ENCODE peak calls at places on chromosome 17, in five cellular contexts. J, W, T, Z and Q are unnamed samples.

GRCh38 chr17:27378482-27379200 is 77.6 kb upstream of the KSR1 start:
- DNase-seq in W (no peak), Z (no peak), J (no peak), T (no peak), Q (no peak)

GRCh38 chr17:50184611-50185398 is 16.6 kb downstream of the COL1A1 start:
- DNase-seq in J (no peak), W (no peak), Z (no peak), T (no peak), Q (no peak)

GRCh38 chr17:33267881-33268548 is 25.1 kb downstream of the ASIC2 start:
- DNase-seq in Z (no peak), W (no peak), J (no peak), T (no peak), Q (no peak)

GRCh38 chr17:1977583-1978395 is 47.3 kb downstream of the RTN4RL1 start:
- DNase-seq in Z (no peak), W (peak), T (no peak), J (no peak), Q (no peak)

GRCh38 chr17:32960815-32961214 is 30.8 kb upstream of the SPACA3 start:
- DNase-seq in Z (no peak), W (no peak), T (no peak), J (no peak), Q (no peak)

GRCh38 chr17:864315-864714 is 82.2 kb downstream of the MRM3 start:
- DNase-seq in T (no peak), W (no peak), Z (no peak), J (no peak), Q (no peak)

GRCh38 chr17:67441052-67441738 is 64.1 kb downstream of the PITPNC1 start:
- DNase-seq in T (no peak), J (no peak), Z (no peak), W (no peak), Q (no peak)

GRCh38 chr17:74512624-74513084 is 18.6 kb downstream of the CD300LB start:
- DNase-seq in T (no peak), W (no peak), Z (no peak), J (no peak), Q (no peak)

GRCh38 chr17:80892900-80893603 is 98.6 kb upstream of the CHMP6 start:
- DNase-seq in W (no peak), J (no peak), Z (no peak), T (no peak), Q (no peak)

GRCh38 chr17:83194189-83194565 is 114.8 kb downstream of the METRNL start:
- DNase-seq in T (no peak), J (no peak), Z (no peak), W (no peak), Q (no peak)

GRCh38 chr17:83046759-83047478 is 32.5 kb upstream of the METRNL start:
- DNase-seq in J (no peak), W (no peak), Z (no peak), T (no peak), Q (no peak)

GRCh38 chr17:80029235-80029974 is 6.3 kb downstream of the TBC1D16 start:
- DNase-seq in T (peak), J (no peak), W (no peak), Z (no peak), Q (no peak)

GRCh38 chr17:77083547-77083946 is 57.2 kb upstream of the SEC14L1 start:
- DNase-seq in Z (no peak), J (no peak), W (no peak), T (no peak), Q (no peak)

GRCh38 chr17:80657561-80657960 is 112.9 kb downstream of the RPTOR start:
- DNase-seq in J (no peak), T (no peak), W (no peak), Z (no peak), Q (no peak)

GRCh38 chr17:3415610-3416009 is 4.4 kb downstream of the OR3A3 start:
- DNase-seq in W (no peak), T (no peak), Z (no peak), J (no peak), Q (no peak)

GRCh38 chr17:45908460-45908859 is 14.1 kb downstream of the MAPT start:
- DNase-seq in J (no peak), W (no peak), T (no peak), Z (no peak), Q (no peak)

GRCh38 chr17:27456681-27457404 is 595 bp downstream of the KSR1 start:
- DNase-seq in J (no peak), W (peak), Z (no peak), T (peak), Q (peak)

GRCh38 chr17:35730400-35731005 is 936 bp upstream of the RASL10B start:
- DNase-seq in T (no peak), J (no peak), W (no peak), Z (no peak), Q (no peak)

GRCh38 chr17:82674656-82675475 is 23.6 kb downstream of the RAB40B start:
- DNase-seq in T (no peak), J (no peak), Z (no peak), W (no peak), Q (no peak)

GRCh38 chr17:74843352-74843627 is 16.4 kb downstream of the GRIN2C start:
- DNase-seq in J (no peak), Z (no peak), W (no peak), T (no peak), Q (no peak)

GRCh38 chr17:63834431-63835166 is 7.1 kb upstream of the FTSJ3 start:
- DNase-seq in J (no peak), W (peak), T (no peak), Z (no peak), Q (peak)

GRCh38 chr17:80512233-80512632 is 32.4 kb upstream of the RPTOR start:
- DNase-seq in J (no peak), W (no peak), T (no peak), Z (no peak), Q (no peak)

GRCh38 chr17:79942591-79943353 is 92.9 kb downstream of the TBC1D16 start:
- DNase-seq in T (no peak), W (peak), J (no peak), Z (no peak), Q (no peak)

GRCh38 chr17:57085448-57086068 is 512 bp downstream of the AKAP1 start:
- DNase-seq in W (peak), T (peak), J (no peak), Z (peak), Q (peak)
- TF ChIP-seq CTCF in W (no peak), T (no peak), J (peak), Z (no peak), Q (peak)

GRCh38 chr17:31525801-31526549 is 134.5 kb downstream of the RAB11FIP4 start:
- DNase-seq in W (peak), Z (no peak), T (no peak), J (no peak), Q (peak)
- TF ChIP-seq CTCF in W (no peak), Z (peak), T (no peak), J (peak), Q (peak)

DNA sequence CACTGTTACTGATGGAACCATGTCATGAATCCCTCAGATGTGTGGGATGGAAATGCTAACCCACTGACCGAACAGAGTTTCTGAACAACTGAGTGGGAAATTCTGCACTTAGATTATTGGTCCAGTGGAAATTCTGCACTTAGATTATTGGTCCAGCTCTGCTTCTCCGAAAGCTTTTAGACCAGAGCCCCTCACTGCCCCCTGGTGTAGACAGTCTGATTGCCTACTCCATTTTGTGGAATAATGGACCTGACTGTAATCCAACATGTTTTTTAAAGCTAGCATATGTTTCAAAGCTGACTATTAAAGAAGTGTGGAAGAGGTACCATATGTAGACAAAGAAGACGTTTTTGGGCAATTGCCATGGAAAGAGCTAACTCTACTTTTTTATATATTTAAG is 50.3 kb upstream of the TBX2 start:
- DNase-seq in J (no peak), W (no peak), Z (no peak), T (no peak), Q (no peak)
- TF ChIP-seq CTCF in J (peak), W (peak), Z (no peak), T (no peak), Q (peak)

GRCh38 chr17:47850692-47851573 is at the start of gene SP6:
- DNase-seq in Z (peak), J (no peak), W (peak), T (peak), Q (peak)
- TF ChIP-seq CTCF in Z (no peak), J (no peak), W (no peak), T (peak), Q (peak)

GRCh38 chr17:18949566-18949965 is 2.4 kb upstream of the SLC5A10 start:
- DNase-seq in J (no peak), Z (no peak), T (no peak), W (no peak), Q (no peak)

GRCh38 chr17:18954321-18954720 is 2.4 kb downstream of the SLC5A10 start:
- DNase-seq in T (no peak), W (no peak), Z (no peak), J (no peak), Q (no peak)

GRCh38 chr17:18953231-18953728 is 1.3 kb downstream of the SLC5A10 start:
- DNase-seq in W (no peak), T (no peak), Z (no peak), J (no peak), Q (no peak)

GRCh38 chr17:18950944-18951905 is 740 bp upstream of the SLC5A10 start:
- DNase-seq in W (no peak), J (no peak), T (no peak), Z (no peak), Q (no peak)

DNA sequence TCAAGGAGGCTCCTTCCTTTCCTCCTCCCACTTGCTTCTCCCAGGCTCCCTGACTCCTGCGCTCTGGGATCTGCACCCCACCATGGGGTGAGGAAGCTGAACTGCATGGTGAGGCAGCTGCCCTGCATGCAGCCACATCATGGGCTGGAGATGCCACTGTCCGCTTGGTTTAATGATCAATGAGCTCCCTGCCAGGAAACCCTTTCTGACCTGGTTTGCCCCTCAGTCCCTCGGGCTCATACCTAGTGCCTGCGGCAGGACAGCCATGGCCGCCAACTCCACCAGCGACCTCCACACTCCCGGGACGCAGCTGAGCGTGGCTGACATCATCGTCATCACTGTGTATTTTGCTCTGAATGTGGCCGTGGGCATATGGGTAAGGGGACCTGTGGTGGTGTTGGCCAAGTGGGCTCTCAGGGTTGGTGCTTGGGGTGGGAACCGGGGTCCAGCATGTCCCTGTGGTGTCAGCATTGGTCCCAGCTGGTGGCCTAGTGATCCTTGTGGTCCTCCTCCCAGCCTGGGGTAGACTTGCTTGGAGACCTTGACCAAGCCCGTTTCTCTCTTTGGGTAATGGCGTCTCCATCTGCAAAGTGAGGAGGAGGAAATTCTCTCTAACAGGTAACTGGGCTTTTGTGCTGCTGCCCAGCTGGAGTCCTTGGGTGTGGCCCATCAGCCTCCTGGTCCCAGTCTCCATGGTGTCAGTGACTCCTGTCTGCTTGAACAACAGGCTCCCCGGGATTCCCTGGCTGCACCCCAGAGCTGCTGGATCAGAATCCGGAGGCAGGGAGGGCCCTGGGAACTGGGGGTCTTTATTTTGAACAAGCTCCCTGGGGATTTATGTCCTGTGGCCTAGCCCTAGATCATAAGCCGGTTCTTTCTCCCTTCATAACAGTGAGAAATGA is at the start of gene SLC5A10:
- DNase-seq in W (peak), T (no peak), Z (no peak), J (no peak), Q (no peak)
- TF ChIP-seq CTCF in W (no peak), T (no peak), Z (no peak), J (peak), Q (no peak)

GRCh38 chr17:7767425-7768021 is 50.0 kb downstream of the DNAH2 start:
- DNase-seq in T (no peak), Z (no peak), J (no peak), W (no peak), Q (no peak)
- TF ChIP-seq CTCF in T (no peak), Z (no peak), J (no peak), W (no peak), Q (no peak)

GRCh38 chr17:9959377-9959981 is 54.4 kb upstream of the RCVRN start:
- DNase-seq in Z (peak), J (peak), W (peak), T (no peak), Q (peak)
- TF ChIP-seq CTCF in Z (peak), J (peak), W (peak), T (peak), Q (peak)

DNA sequence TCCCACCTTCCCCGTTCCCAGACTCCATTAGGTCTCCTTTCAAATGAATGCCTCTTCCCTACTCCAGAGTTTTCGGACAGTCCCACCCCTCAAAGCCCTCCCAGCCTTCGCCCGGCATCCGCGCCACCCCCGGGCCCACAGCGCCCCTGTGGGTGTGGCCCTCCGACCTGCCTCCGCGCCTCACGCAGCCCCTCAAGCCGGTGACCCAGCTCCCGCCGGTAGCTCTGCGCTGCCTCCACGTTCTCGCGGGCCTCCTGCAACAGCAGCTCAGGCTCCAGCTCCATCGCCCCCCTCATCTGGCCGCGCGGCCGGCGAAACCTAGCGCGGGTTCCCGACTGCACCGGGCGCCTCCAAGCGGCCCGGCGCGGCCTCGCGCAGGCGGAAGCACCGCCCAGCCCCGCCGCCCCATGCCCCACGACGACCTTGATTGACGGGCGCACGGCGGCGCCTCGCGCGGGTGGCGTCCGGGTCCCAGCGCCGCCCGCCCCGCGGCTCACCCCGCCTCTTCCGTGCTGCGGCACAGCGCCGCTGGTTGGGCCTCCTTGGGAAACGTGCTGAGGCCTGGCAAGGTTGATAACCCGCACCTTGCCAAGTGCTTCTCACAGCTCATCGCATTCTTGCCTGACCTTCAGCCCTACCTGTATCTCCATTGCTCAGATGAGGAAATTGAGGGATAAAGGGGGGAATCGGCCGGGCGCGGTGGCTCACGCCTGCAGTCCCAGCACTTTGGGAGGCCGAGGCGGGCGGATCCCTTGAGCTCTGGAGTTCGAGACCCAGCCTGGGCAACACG is at the start of gene CRLF3:
- DNase-seq in Z (peak), W (peak), T (peak), J (peak), Q (peak)
- TF ChIP-seq CTCF in Z (peak), W (no peak), T (peak), J (peak), Q (peak)